ENCODE peak calls at places on chromosome X, in seven cellular contexts. One of them, this sample, is unnamed.

GRCh38 chrX:9581771-9582396 is 117.0 kb downstream of the TBL1X start:
- DNase-seq in fibroblast of mammary gland: peak
- DNase-seq in body of pancreas: no peak
- DNase-seq in uterus: no peak
- DNase-seq in NT2/D1: no peak
- DNase-seq in neural progenitor cell: no peak
- DNase-seq in upper lobe of left lung: no peak
- DNase-seq in this sample: no peak

GRCh38 chrX:123153846-123154335 is 30.2 kb upstream of the GRIA3 start:
- DNase-seq in fibroblast of mammary gland: peak
- DNase-seq in body of pancreas: no peak
- DNase-seq in uterus: no peak
- DNase-seq in NT2/D1: no peak
- DNase-seq in neural progenitor cell: no peak
- DNase-seq in upper lobe of left lung: no peak
- DNase-seq in this sample: peak

GRCh38 chrX:153598541-153599191 is at the start of gene CCNQ:
- DNase-seq in fibroblast of mammary gland: peak
- DNase-seq in body of pancreas: peak
- DNase-seq in uterus: no peak
- DNase-seq in NT2/D1: no peak
- DNase-seq in neural progenitor cell: peak
- DNase-seq in upper lobe of left lung: no peak
- DNase-seq in this sample: peak

GRCh38 chrX:37349131-37350033 is at the start of gene PRRG1:
- DNase-seq in fibroblast of mammary gland: peak
- DNase-seq in body of pancreas: peak
- DNase-seq in uterus: peak
- DNase-seq in NT2/D1: peak
- DNase-seq in neural progenitor cell: peak
- DNase-seq in upper lobe of left lung: peak
- DNase-seq in this sample: peak

GRCh38 chrX:153487590-153488071 is 7.1 kb upstream of the BGN start:
- DNase-seq in fibroblast of mammary gland: no peak
- DNase-seq in body of pancreas: no peak
- DNase-seq in uterus: no peak
- DNase-seq in NT2/D1: no peak
- DNase-seq in neural progenitor cell: no peak
- DNase-seq in upper lobe of left lung: no peak
- DNase-seq in this sample: peak

GRCh38 chrX:78182881-78183280 is 43.4 kb upstream of the TAF9B start:
- DNase-seq in fibroblast of mammary gland: no peak
- DNase-seq in body of pancreas: no peak
- DNase-seq in uterus: no peak
- DNase-seq in NT2/D1: peak
- DNase-seq in neural progenitor cell: no peak
- DNase-seq in upper lobe of left lung: no peak
- DNase-seq in this sample: no peak

GRCh38 chrX:48937065-48937907 is 18.5 kb upstream of the PIM2 start:
- DNase-seq in fibroblast of mammary gland: peak
- DNase-seq in body of pancreas: no peak
- DNase-seq in uterus: no peak
- DNase-seq in NT2/D1: no peak
- DNase-seq in neural progenitor cell: peak
- DNase-seq in upper lobe of left lung: peak
- DNase-seq in this sample: peak

GRCh38 chrX:151825927-151826471 is 86.7 kb upstream of the MAGEA4 start:
- DNase-seq in fibroblast of mammary gland: peak
- DNase-seq in body of pancreas: no peak
- DNase-seq in uterus: peak
- DNase-seq in NT2/D1: no peak
- DNase-seq in neural progenitor cell: no peak
- DNase-seq in upper lobe of left lung: no peak
- DNase-seq in this sample: no peak

GRCh38 chrX:101393530-101394305 is 2.9 kb downstream of the RPL36A start:
- DNase-seq in fibroblast of mammary gland: peak
- DNase-seq in body of pancreas: no peak
- DNase-seq in uterus: no peak
- DNase-seq in NT2/D1: no peak
- DNase-seq in neural progenitor cell: no peak
- DNase-seq in upper lobe of left lung: no peak
- DNase-seq in this sample: peak

GRCh38 chrX:150507251-150507856 is 61.1 kb upstream of the MTM1 start:
- DNase-seq in fibroblast of mammary gland: no peak
- DNase-seq in body of pancreas: peak
- DNase-seq in uterus: no peak
- DNase-seq in NT2/D1: peak
- DNase-seq in neural progenitor cell: peak
- DNase-seq in upper lobe of left lung: no peak
- DNase-seq in this sample: no peak

DNA sequence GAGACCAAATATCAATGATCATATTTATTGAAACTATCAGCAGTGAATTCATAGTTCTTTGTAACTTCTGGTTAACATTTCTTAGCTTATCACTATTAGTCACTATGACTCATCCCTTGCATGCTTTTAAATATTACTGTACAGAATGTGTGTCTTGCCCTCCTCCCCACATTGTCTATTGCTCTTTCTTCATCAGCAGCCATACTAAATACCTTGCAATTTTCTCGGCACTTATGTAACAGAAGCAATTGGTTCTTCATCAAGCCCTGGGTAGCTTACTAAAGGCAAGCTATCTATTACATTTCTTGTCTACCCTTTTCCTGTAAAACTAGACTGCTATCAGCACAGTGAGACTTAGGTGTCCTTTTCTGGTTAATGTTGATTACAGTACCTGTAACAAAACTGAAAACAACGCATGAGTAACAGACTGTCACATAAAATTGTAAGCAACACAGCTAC is 8.2 kb downstream of the KLHL4 start:
- DNase-seq in fibroblast of mammary gland: peak
- DNase-seq in body of pancreas: no peak
- DNase-seq in uterus: no peak
- DNase-seq in NT2/D1: no peak
- DNase-seq in neural progenitor cell: no peak
- DNase-seq in upper lobe of left lung: no peak
- DNase-seq in this sample: peak
- H3K4me3 ChIP-seq in fibroblast of mammary gland: no peak
- H3K4me3 ChIP-seq in body of pancreas: no peak
- H3K4me3 ChIP-seq in uterus: no peak
- H3K4me3 ChIP-seq in NT2/D1: no peak
- H3K4me3 ChIP-seq in neural progenitor cell: no peak
- H3K4me3 ChIP-seq in upper lobe of left lung: no peak
- H3K4me3 ChIP-seq in this sample: no peak

GRCh38 chrX:25016938-25017598 is 1.3 kb upstream of the ARX start:
- DNase-seq in fibroblast of mammary gland: no peak
- DNase-seq in body of pancreas: no peak
- DNase-seq in uterus: no peak
- DNase-seq in NT2/D1: no peak
- DNase-seq in neural progenitor cell: peak
- DNase-seq in upper lobe of left lung: no peak
- DNase-seq in this sample: no peak
- H3K4me3 ChIP-seq in fibroblast of mammary gland: no peak
- H3K4me3 ChIP-seq in body of pancreas: no peak
- H3K4me3 ChIP-seq in uterus: no peak
- H3K4me3 ChIP-seq in NT2/D1: no peak
- H3K4me3 ChIP-seq in neural progenitor cell: peak
- H3K4me3 ChIP-seq in upper lobe of left lung: no peak
- H3K4me3 ChIP-seq in this sample: no peak

GRCh38 chrX:65406532-65406931 is 128.1 kb downstream of the LAS1L start:
- DNase-seq in fibroblast of mammary gland: no peak
- DNase-seq in body of pancreas: no peak
- DNase-seq in uterus: no peak
- DNase-seq in NT2/D1: no peak
- DNase-seq in neural progenitor cell: peak
- DNase-seq in upper lobe of left lung: no peak
- DNase-seq in this sample: no peak
- H3K4me3 ChIP-seq in fibroblast of mammary gland: no peak
- H3K4me3 ChIP-seq in body of pancreas: no peak
- H3K4me3 ChIP-seq in uterus: no peak
- H3K4me3 ChIP-seq in NT2/D1: peak
- H3K4me3 ChIP-seq in neural progenitor cell: no peak
- H3K4me3 ChIP-seq in upper lobe of left lung: peak
- H3K4me3 ChIP-seq in this sample: no peak

GRCh38 chrX:619451-619811 is 11.2 kb upstream of the SHOX start:
- DNase-seq in fibroblast of mammary gland: no peak
- DNase-seq in body of pancreas: no peak
- DNase-seq in uterus: no peak
- DNase-seq in NT2/D1: no peak
- DNase-seq in neural progenitor cell: no peak
- DNase-seq in upper lobe of left lung: no peak
- DNase-seq in this sample: no peak

GRCh38 chrX:617401-617800 is 13.2 kb upstream of the SHOX start:
- DNase-seq in fibroblast of mammary gland: no peak
- DNase-seq in body of pancreas: no peak
- DNase-seq in uterus: no peak
- DNase-seq in NT2/D1: no peak
- DNase-seq in neural progenitor cell: no peak
- DNase-seq in upper lobe of left lung: no peak
- DNase-seq in this sample: no peak

GRCh38 chrX:617891-618290 is 12.7 kb upstream of the SHOX start:
- DNase-seq in fibroblast of mammary gland: no peak
- DNase-seq in body of pancreas: no peak
- DNase-seq in uterus: no peak
- DNase-seq in NT2/D1: no peak
- DNase-seq in neural progenitor cell: no peak
- DNase-seq in upper lobe of left lung: no peak
- DNase-seq in this sample: no peak

GRCh38 chrX:619812-620493 is 10.6 kb upstream of the SHOX start:
- DNase-seq in fibroblast of mammary gland: no peak
- DNase-seq in body of pancreas: no peak
- DNase-seq in uterus: no peak
- DNase-seq in NT2/D1: no peak
- DNase-seq in neural progenitor cell: peak
- DNase-seq in upper lobe of left lung: no peak
- DNase-seq in this sample: peak

GRCh38 chrX:618761-619450 is 11.7 kb upstream of the SHOX start:
- DNase-seq in fibroblast of mammary gland: no peak
- DNase-seq in body of pancreas: no peak
- DNase-seq in uterus: no peak
- DNase-seq in NT2/D1: no peak
- DNase-seq in neural progenitor cell: peak
- DNase-seq in upper lobe of left lung: no peak
- DNase-seq in this sample: peak
- H3K4me3 ChIP-seq in fibroblast of mammary gland: no peak
- H3K4me3 ChIP-seq in body of pancreas: no peak
- H3K4me3 ChIP-seq in uterus: no peak
- H3K4me3 ChIP-seq in NT2/D1: peak
- H3K4me3 ChIP-seq in neural progenitor cell: peak
- H3K4me3 ChIP-seq in upper lobe of left lung: no peak
- H3K4me3 ChIP-seq in this sample: no peak

GRCh38 chrX:10618911-10619310 is 1.5 kb downstream of the MID1 start:
- DNase-seq in fibroblast of mammary gland: peak
- DNase-seq in body of pancreas: no peak
- DNase-seq in uterus: no peak
- DNase-seq in NT2/D1: no peak
- DNase-seq in neural progenitor cell: peak
- DNase-seq in upper lobe of left lung: no peak
- DNase-seq in this sample: no peak

GRCh38 chrX:10617964-10618342 is 2.4 kb downstream of the MID1 start:
- DNase-seq in fibroblast of mammary gland: peak
- DNase-seq in body of pancreas: peak
- DNase-seq in uterus: no peak
- DNase-seq in NT2/D1: no peak
- DNase-seq in neural progenitor cell: no peak
- DNase-seq in upper lobe of left lung: no peak
- DNase-seq in this sample: no peak

GRCh38 chrX:10622197-10622596 is 1.8 kb upstream of the MID1 start:
- DNase-seq in fibroblast of mammary gland: no peak
- DNase-seq in body of pancreas: no peak
- DNase-seq in uterus: no peak
- DNase-seq in NT2/D1: no peak
- DNase-seq in neural progenitor cell: no peak
- DNase-seq in upper lobe of left lung: no peak
- DNase-seq in this sample: no peak

GRCh38 chrX:10619311-10620015 is 922 bp downstream of the MID1 start:
- DNase-seq in fibroblast of mammary gland: peak
- DNase-seq in body of pancreas: no peak
- DNase-seq in uterus: no peak
- DNase-seq in NT2/D1: no peak
- DNase-seq in neural progenitor cell: no peak
- DNase-seq in upper lobe of left lung: no peak
- DNase-seq in this sample: no peak

GRCh38 chrX:10620121-10620699 is at the start of gene MID1:
- DNase-seq in fibroblast of mammary gland: peak
- DNase-seq in body of pancreas: peak
- DNase-seq in uterus: peak
- DNase-seq in NT2/D1: peak
- DNase-seq in neural progenitor cell: peak
- DNase-seq in upper lobe of left lung: peak
- DNase-seq in this sample: no peak
- H3K4me3 ChIP-seq in fibroblast of mammary gland: peak
- H3K4me3 ChIP-seq in body of pancreas: no peak
- H3K4me3 ChIP-seq in uterus: peak
- H3K4me3 ChIP-seq in NT2/D1: peak
- H3K4me3 ChIP-seq in neural progenitor cell: peak
- H3K4me3 ChIP-seq in upper lobe of left lung: peak
- H3K4me3 ChIP-seq in this sample: peak